ENCODE peak calls at places on chromosomes 7 and 10, in six cellular contexts. C is frontal cortex; A is T47D; F is AG04449; W is ovary; Z is stimulated activated CD8-positive, alpha-beta memory T cell treated with anti-CD3 and anti-CD28 coated beads, Interleukin-4, amount 100 ng/mL, for 1 hour. M is an unnamed sample.

GRCh38 chr10:987635-987905 is 664 bp upstream of the GTPBP4 start:
- DNase-seq in C (no peak), A (no peak), F (no peak), W (no peak), Z (no peak), M (no peak)

GRCh38 chr7:48033922-48034321 is 1.4 kb upstream of the C7orf57 start:
- DNase-seq in C (no peak), A (no peak), F (no peak), W (no peak), Z (no peak), M (no peak)

GRCh38 chr7:47588704-47589225 is 6.9 kb upstream of the TNS3 start:
- DNase-seq in C (no peak), A (no peak), F (no peak), W (no peak), Z (no peak), M (no peak)

GRCh38 chr7:75567948-75568595 is 76.0 kb downstream of the SPDYE5 start:
- DNase-seq in C (no peak), A (no peak), F (no peak), W (no peak), Z (no peak), M (no peak)

GRCh38 chr10:96833220-96834001 is 1.3 kb downstream of the LCOR start:
- DNase-seq in C (peak), A (peak), F (no peak), W (no peak), Z (no peak), M (no peak)

GRCh38 chr7:3207387-3207786 is 93.7 kb upstream of the SDK1 start:
- DNase-seq in C (no peak), A (no peak), F (no peak), W (no peak), Z (no peak), M (no peak)

GRCh38 chr10:92042541-92042940 is 119.0 kb downstream of the BTAF1 start:
- DNase-seq in C (no peak), A (no peak), F (no peak), W (no peak), Z (no peak), M (no peak)

GRCh38 chr10:98795467-98795866 is 348.7 kb upstream of the HPS1 start:
- DNase-seq in C (no peak), A (no peak), F (no peak), W (no peak), Z (no peak), M (no peak)

GRCh38 chr10:91939653-91940052 is 16.1 kb downstream of the BTAF1 start:
- DNase-seq in C (no peak), A (no peak), F (no peak), W (no peak), Z (no peak), M (no peak)